ENCODE peak calls at places on chromosome 15, in four cellular contexts. R is stomach; A is GM12865; P is CD4-positive, CD25-positive, alpha-beta regulatory T cell. H is an unnamed sample.

GRCh38 chr15:29945943-29946591 is 123.8 kb upstream of the TJP1 start:
- DNase-seq in P (no peak), A (no peak), R (no peak), H (no peak)

GRCh38 chr15:41791970-41792637 is 17.8 kb downstream of the MAPKBP1 start:
- DNase-seq in A (no peak), R (no peak), P (no peak), H (no peak)

GRCh38 chr15:83372434-83372873 is 74.7 kb upstream of the SH3GL3 start:
- DNase-seq in R (no peak), P (no peak), A (peak), H (no peak)

GRCh38 chr15:60585743-60586708 is 107.1 kb upstream of the ICE2 start:
- DNase-seq in A (peak), R (peak), P (peak), H (no peak)

GRCh38 chr15:73683624-73684536 is at the start of gene CD276:
- DNase-seq in P (no peak), A (no peak), R (peak), H (no peak)

GRCh38 chr15:48559270-48559669 is 86.2 kb downstream of the FBN1 start:
- DNase-seq in P (no peak), A (no peak), R (no peak), H (no peak)

GRCh38 chr15:88083828-88084760 is 172.4 kb downstream of the NTRK3 start:
- DNase-seq in P (no peak), R (no peak), A (no peak), H (no peak)

GRCh38 chr15:41922353-41922752 is 28.5 kb upstream of the SPTBN5 start:
- DNase-seq in R (no peak), A (no peak), P (no peak), H (no peak)

GRCh38 chr15:39618063-39618823 is 37.4 kb downstream of the THBS1 start:
- DNase-seq in P (no peak), A (no peak), R (no peak), H (no peak)

GRCh38 chr15:68405426-68406250 is 26.3 kb downstream of the ITGA11 start:
- DNase-seq in P (no peak), A (no peak), R (no peak), H (no peak)

GRCh38 chr15:94229591-94230365 is 1.6 kb upstream of the MCTP2 start:
- DNase-seq in R (no peak), A (peak), P (peak), H (peak)

GRCh38 chr15:68650901-68651709 is 72.3 kb downstream of the CORO2B start:
- DNase-seq in A (peak), R (peak), P (no peak), H (peak)

GRCh38 chr15:88908123-88908522 is 5.1 kb downstream of the MFGE8 start:
- DNase-seq in P (no peak), R (no peak), A (no peak), H (no peak)

GRCh38 chr15:74773329-74773728 is 8.6 kb upstream of the CSK start:
- DNase-seq in R (no peak), P (no peak), A (no peak), H (no peak)

GRCh38 chr15:85858586-85859375 is 64.1 kb upstream of the KLHL25 start:
- DNase-seq in A (peak), P (peak), R (peak), H (peak)

GRCh38 chr15:48592221-48592731 is 53.2 kb downstream of the FBN1 start:
- DNase-seq in A (no peak), P (no peak), R (no peak), H (no peak)

GRCh38 chr15:40749151-40749630 is 5.9 kb downstream of the RMDN3 start:
- DNase-seq in R (no peak), A (no peak), P (no peak), H (no peak)

GRCh38 chr15:78711638-78712037 is 70.6 kb upstream of the CHRNB4 start:
- DNase-seq in A (no peak), R (no peak), P (no peak), H (no peak)

GRCh38 chr15:78702609-78703332 is 61.8 kb upstream of the CHRNB4 start:
- DNase-seq in P (no peak), R (no peak), A (no peak), H (no peak)

GRCh38 chr15:78709263-78709882 is 68.4 kb upstream of the CHRNB4 start:
- DNase-seq in A (peak), R (peak), P (peak), H (peak)

GRCh38 chr15:78712797-78713515 is 71.9 kb upstream of the CHRNB4 start:
- DNase-seq in R (no peak), A (no peak), P (no peak), H (no peak)

GRCh38 chr15:78708713-78709112 is 67.7 kb upstream of the CHRNB4 start:
- DNase-seq in P (no peak), A (no peak), R (no peak), H (no peak)
- H3K4me3 ChIP-seq in P (no peak), A (no peak), R (no peak), H (no peak)

GRCh38 chr15:64044315-64045105 is 1.8 kb downstream of the DAPK2 start:
- DNase-seq in A (peak), P (no peak), R (peak), H (peak)

GRCh38 chr15:64046347-64047153 is at the start of gene DAPK2:
- DNase-seq in A (peak), R (peak), P (peak), H (peak)

GRCh38 chr15:64045774-64046346 is 425 bp downstream of the DAPK2 start:
- DNase-seq in R (peak), A (peak), P (peak), H (peak)

GRCh38 chr15:64048766-64049165 is 2.5 kb upstream of the DAPK2 start:
- DNase-seq in P (no peak), R (no peak), A (no peak), H (no peak)

GRCh38 chr15:64045106-64045435 is 1.2 kb downstream of the DAPK2 start:
- DNase-seq in A (no peak), R (no peak), P (no peak), H (no peak)
- H3K4me3 ChIP-seq in A (peak), R (peak), P (no peak), H (peak)

GRCh38 chr15:92880796-92881569 is 19.1 kb upstream of the CHD2 start:
- DNase-seq in P (no peak), R (no peak), A (no peak), H (no peak)
- H3K4me3 ChIP-seq in P (peak), R (no peak), A (no peak), H (no peak)

GRCh38 chr15:82063055-82063454 is 17.2 kb upstream of the MEX3B start:
- DNase-seq in R (no peak), P (no peak), A (no peak), H (no peak)
- H3K4me3 ChIP-seq in R (no peak), P (no peak), A (no peak), H (no peak)

DNA sequence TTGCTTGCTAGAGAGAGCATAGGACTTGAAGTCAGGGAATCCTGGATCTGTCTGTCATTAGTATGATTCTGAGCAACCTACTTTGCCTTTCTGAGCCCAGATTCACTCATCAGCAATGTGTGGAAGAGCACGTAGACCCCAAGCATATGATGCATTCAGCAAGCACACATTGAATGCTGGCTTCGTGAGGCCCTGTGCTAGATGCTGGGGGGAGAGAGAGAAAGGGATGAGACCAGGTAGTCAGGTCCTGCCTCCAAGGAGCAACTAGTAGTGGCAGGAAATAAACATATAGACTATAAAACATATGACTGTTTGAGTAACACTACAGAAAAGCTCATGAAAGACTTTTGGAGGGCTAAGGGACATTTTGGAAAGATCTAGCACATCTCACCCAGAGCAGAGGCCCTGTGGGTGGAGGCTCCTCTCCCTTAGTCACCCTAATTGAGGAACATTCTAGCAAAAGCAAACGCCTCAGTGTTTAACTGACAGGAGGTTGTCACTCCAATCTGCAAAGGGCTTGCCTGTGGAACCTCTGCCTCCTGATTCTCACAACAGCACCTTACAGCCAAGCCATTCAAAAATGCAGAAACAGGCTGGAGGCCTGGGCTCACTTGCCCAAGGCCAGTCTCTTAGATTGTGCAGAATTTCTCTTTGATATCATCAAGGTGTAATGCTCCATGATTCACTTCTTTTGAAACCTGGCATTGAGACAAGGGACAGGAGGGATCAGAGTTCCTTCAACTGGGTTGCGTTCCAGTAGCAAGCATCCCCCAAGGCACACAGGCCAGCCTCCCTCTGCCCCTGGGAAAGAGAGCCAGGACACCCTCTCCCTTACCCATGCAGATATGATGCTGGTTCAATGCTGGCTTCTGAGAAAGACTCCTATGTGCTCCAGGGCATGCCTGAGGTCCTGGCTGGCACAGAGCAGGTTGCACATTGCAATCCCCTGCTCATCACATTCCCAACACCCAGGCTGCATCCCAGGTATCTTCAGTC is 26.1 kb downstream of the STARD5 start:
- DNase-seq in A (no peak), P (no peak), R (no peak), H (no peak)
- H3K4me3 ChIP-seq in A (peak), P (peak), R (peak), H (peak)

GRCh38 chr15:52462806-52463360 is 65.8 kb downstream of the MYO5A start:
- DNase-seq in P (no peak), R (no peak), A (peak), H (peak)

GRCh38 chr15:52464040-52464439 is 64.6 kb downstream of the MYO5A start:
- DNase-seq in A (no peak), R (no peak), P (no peak), H (no peak)

GRCh38 chr15:52463638-52464037 is 65.0 kb downstream of the MYO5A start:
- DNase-seq in P (no peak), R (no peak), A (peak), H (no peak)

GRCh38 chr15:52466134-52466701 is 62.5 kb downstream of the MYO5A start:
- DNase-seq in R (peak), P (no peak), A (peak), H (peak)

GRCh38 chr15:52464478-52464877 is 64.2 kb downstream of the MYO5A start:
- DNase-seq in A (peak), P (peak), R (no peak), H (peak)
- H3K4me3 ChIP-seq in A (peak), P (peak), R (no peak), H (peak)